ENCODE peak calls at places on chromosomes 12 and 14, in nine cellular contexts. K, R, S, V, F, H, C, D and O are unnamed samples.

GRCh38 chr12:50708619-50709018 is 55.3 kb upstream of the ATF1 start:
- DNase-seq in K (no peak), R (no peak), S (no peak), V (no peak), F (no peak), H (no peak), C (no peak), D (peak; percentile 29), O (no peak)

GRCh38 chr14:100096656-100097055 is 31.4 kb downstream of the EVL start:
- DNase-seq in K (no peak), R (no peak), S (no peak), V (no peak), F (no peak), H (no peak), C (no peak), D (peak; percentile 50), O (no peak)

GRCh38 chr14:66140213-66140918 is 345.8 kb upstream of the CCDC196 start:
- DNase-seq in K (no peak), R (no peak), S (no peak), V (no peak), F (no peak), H (no peak), C (no peak), D (no peak), O (no peak)

GRCh38 chr12:48818831-48819590 is 715 bp downstream of the CACNB3 start:
- DNase-seq in K (no peak), R (no peak), S (no peak), V (no peak), F (peak; percentile 25), H (no peak), C (no peak), D (no peak), O (no peak)

GRCh38 chr12:85562765-85563164 is 273.4 kb downstream of the RASSF9 start:
- DNase-seq in K (no peak), R (no peak), S (no peak), V (no peak), F (no peak), H (no peak), C (no peak), D (no peak), O (no peak)

GRCh38 chr12:78703820-78704525 is 160.6 kb upstream of the SYT1 start:
- DNase-seq in K (no peak), R (no peak), S (peak; percentile 28), V (no peak), F (no peak), H (no peak), C (peak; percentile 50), D (peak; percentile 61), O (peak; percentile 20)

GRCh38 chr12:100138048-100138907 is 4.4 kb downstream of the BLTP3B start:
- DNase-seq in K (no peak), R (no peak), S (no peak), V (no peak), F (peak; percentile 7), H (no peak), C (no peak), D (no peak), O (no peak)

GRCh38 chr14:102749833-102750775 is 27.1 kb upstream of the TRAF3 start:
- DNase-seq in K (no peak), R (no peak), S (no peak), V (no peak), F (no peak), H (no peak), C (no peak), D (no peak), O (no peak)